ENCODE peak calls at places on chromosomes 1 and 21, in four cellular contexts. One of them, this sample, is unnamed.

GRCh38 chr1:3993606-3994375 is 93.7 kb upstream of the C1orf174 start:
- DNase-seq in stimulated activated CD4-positive, alpha-beta T cell treated with anti-CD3 and anti-CD28 coated beads, Interleukin-4, amount 100 ng/mL, for 48 hours: no peak
- DNase-seq in tibial artery: peak
- DNase-seq in heart left ventricle: no peak
- DNase-seq in this sample: no peak

GRCh38 chr21:16388911-16389515 is 659.2 kb downstream of the USP25 start:
- DNase-seq in stimulated activated CD4-positive, alpha-beta T cell treated with anti-CD3 and anti-CD28 coated beads, Interleukin-4, amount 100 ng/mL, for 48 hours: no peak
- DNase-seq in tibial artery: no peak
- DNase-seq in heart left ventricle: no peak
- DNase-seq in this sample: no peak

GRCh38 chr1:48182441-48182840 is 40.1 kb upstream of the SLC5A9 start:
- DNase-seq in stimulated activated CD4-positive, alpha-beta T cell treated with anti-CD3 and anti-CD28 coated beads, Interleukin-4, amount 100 ng/mL, for 48 hours: no peak
- DNase-seq in tibial artery: no peak
- DNase-seq in heart left ventricle: no peak
- DNase-seq in this sample: no peak

GRCh38 chr1:77533660-77534295 is 148.7 kb downstream of the ZZZ3 start:
- DNase-seq in stimulated activated CD4-positive, alpha-beta T cell treated with anti-CD3 and anti-CD28 coated beads, Interleukin-4, amount 100 ng/mL, for 48 hours: peak
- DNase-seq in tibial artery: peak
- DNase-seq in heart left ventricle: peak
- DNase-seq in this sample: peak

GRCh38 chr1:154835531-154836285 is 34.4 kb downstream of the KCNN3 start:
- DNase-seq in stimulated activated CD4-positive, alpha-beta T cell treated with anti-CD3 and anti-CD28 coated beads, Interleukin-4, amount 100 ng/mL, for 48 hours: no peak
- DNase-seq in tibial artery: no peak
- DNase-seq in heart left ventricle: no peak
- DNase-seq in this sample: no peak

GRCh38 chr1:176501596-176501995 is 38.6 kb downstream of the PAPPA2 start:
- DNase-seq in stimulated activated CD4-positive, alpha-beta T cell treated with anti-CD3 and anti-CD28 coated beads, Interleukin-4, amount 100 ng/mL, for 48 hours: no peak
- DNase-seq in tibial artery: no peak
- DNase-seq in heart left ventricle: no peak
- DNase-seq in this sample: no peak

GRCh38 chr1:159916240-159917051 is 8.9 kb downstream of the TAGLN2 start:
- DNase-seq in stimulated activated CD4-positive, alpha-beta T cell treated with anti-CD3 and anti-CD28 coated beads, Interleukin-4, amount 100 ng/mL, for 48 hours: no peak
- DNase-seq in tibial artery: no peak
- DNase-seq in heart left ventricle: no peak
- DNase-seq in this sample: no peak

GRCh38 chr1:53047737-53048344 is 14.2 kb upstream of the PODN start:
- DNase-seq in stimulated activated CD4-positive, alpha-beta T cell treated with anti-CD3 and anti-CD28 coated beads, Interleukin-4, amount 100 ng/mL, for 48 hours: no peak
- DNase-seq in tibial artery: no peak
- DNase-seq in heart left ventricle: no peak
- DNase-seq in this sample: no peak

GRCh38 chr1:221991221-221991620 is 249.3 kb upstream of the DUSP10 start:
- DNase-seq in stimulated activated CD4-positive, alpha-beta T cell treated with anti-CD3 and anti-CD28 coated beads, Interleukin-4, amount 100 ng/mL, for 48 hours: no peak
- DNase-seq in tibial artery: no peak
- DNase-seq in heart left ventricle: no peak
- DNase-seq in this sample: no peak

GRCh38 chr1:7657287-7658126 is 113.6 kb upstream of the VAMP3 start:
- DNase-seq in stimulated activated CD4-positive, alpha-beta T cell treated with anti-CD3 and anti-CD28 coated beads, Interleukin-4, amount 100 ng/mL, for 48 hours: no peak
- DNase-seq in tibial artery: no peak
- DNase-seq in heart left ventricle: no peak
- DNase-seq in this sample: no peak

GRCh38 chr1:185929759-185930158 is 195.6 kb downstream of the HMCN1 start:
- DNase-seq in stimulated activated CD4-positive, alpha-beta T cell treated with anti-CD3 and anti-CD28 coated beads, Interleukin-4, amount 100 ng/mL, for 48 hours: no peak
- DNase-seq in tibial artery: no peak
- DNase-seq in heart left ventricle: no peak
- DNase-seq in this sample: no peak

GRCh38 chr1:116288201-116288598 is 84.8 kb upstream of the ATP1A1 start:
- DNase-seq in stimulated activated CD4-positive, alpha-beta T cell treated with anti-CD3 and anti-CD28 coated beads, Interleukin-4, amount 100 ng/mL, for 48 hours: no peak
- DNase-seq in tibial artery: no peak
- DNase-seq in heart left ventricle: no peak
- DNase-seq in this sample: no peak

GRCh38 chr1:221439734-221440436 is 302.0 kb downstream of the DUSP10 start:
- DNase-seq in stimulated activated CD4-positive, alpha-beta T cell treated with anti-CD3 and anti-CD28 coated beads, Interleukin-4, amount 100 ng/mL, for 48 hours: peak
- DNase-seq in tibial artery: no peak
- DNase-seq in heart left ventricle: no peak
- DNase-seq in this sample: no peak

GRCh38 chr1:198298653-198299052 is 141.9 kb downstream of the NEK7 start:
- DNase-seq in stimulated activated CD4-positive, alpha-beta T cell treated with anti-CD3 and anti-CD28 coated beads, Interleukin-4, amount 100 ng/mL, for 48 hours: no peak
- DNase-seq in tibial artery: no peak
- DNase-seq in heart left ventricle: no peak
- DNase-seq in this sample: no peak

This sample was measured in progenitor cell of endocrine pancreas.